ENCODE peak calls at places on chromosomes 6 and 20, in eight cellular contexts. One of them, this sample, is unnamed.

GRCh38 chr6:101761124-101761601 is 367.7 kb downstream of the GRIK2 start:
- DNase-seq in M059J: peak
- DNase-seq in naive thymus-derived CD4-positive, alpha-beta T cell: no peak
- DNase-seq in bronchial epithelial cell: peak
- DNase-seq in GM10248: no peak
- DNase-seq in iris pigment epithelial cell: peak
- DNase-seq in foreskin melanocyte: peak
- DNase-seq in stimulated activated naive CD8-positive, alpha-beta T cell treated with anti-CD3 and anti-CD28 coated beads, Interleukin-15, Interleukin-2, amounts not matched to agents 100 U/mL and 50 U/mL, for 24 hours: no peak
- DNase-seq in this sample: no peak

GRCh38 chr20:36501367-36502006 is 39.8 kb upstream of the MYL9 start:
- DNase-seq in stimulated activated naive CD8-positive, alpha-beta T cell treated with anti-CD3 and anti-CD28 coated beads, Interleukin-15, Interleukin-2, amounts not matched to agents 100 U/mL and 50 U/mL, for 24 hours: no peak
- DNase-seq in bronchial epithelial cell: no peak
- DNase-seq in M059J: no peak
- DNase-seq in iris pigment epithelial cell: no peak
- DNase-seq in GM10248: peak
- DNase-seq in naive thymus-derived CD4-positive, alpha-beta T cell: no peak
- DNase-seq in foreskin melanocyte: no peak
- DNase-seq in this sample: peak

GRCh38 chr20:61579908-61580307 is 327.8 kb downstream of the CDH4 start:
- DNase-seq in M059J: no peak
- DNase-seq in bronchial epithelial cell: no peak
- DNase-seq in stimulated activated naive CD8-positive, alpha-beta T cell treated with anti-CD3 and anti-CD28 coated beads, Interleukin-15, Interleukin-2, amounts not matched to agents 100 U/mL and 50 U/mL, for 24 hours: no peak
- DNase-seq in iris pigment epithelial cell: no peak
- DNase-seq in foreskin melanocyte: no peak
- DNase-seq in GM10248: no peak
- DNase-seq in naive thymus-derived CD4-positive, alpha-beta T cell: no peak
- DNase-seq in this sample: no peak

GRCh38 chr6:170114956-170115855 is 175.7 kb downstream of the DLL1 start:
- DNase-seq in iris pigment epithelial cell: no peak
- DNase-seq in GM10248: no peak
- DNase-seq in naive thymus-derived CD4-positive, alpha-beta T cell: no peak
- DNase-seq in bronchial epithelial cell: no peak
- DNase-seq in stimulated activated naive CD8-positive, alpha-beta T cell treated with anti-CD3 and anti-CD28 coated beads, Interleukin-15, Interleukin-2, amounts not matched to agents 100 U/mL and 50 U/mL, for 24 hours: no peak
- DNase-seq in M059J: no peak
- DNase-seq in foreskin melanocyte: no peak
- DNase-seq in this sample: no peak

GRCh38 chr6:81696505-81696904 is 56.0 kb downstream of the TENT5A start:
- DNase-seq in foreskin melanocyte: no peak
- DNase-seq in M059J: peak
- DNase-seq in iris pigment epithelial cell: peak
- DNase-seq in GM10248: no peak
- DNase-seq in bronchial epithelial cell: no peak
- DNase-seq in naive thymus-derived CD4-positive, alpha-beta T cell: no peak
- DNase-seq in stimulated activated naive CD8-positive, alpha-beta T cell treated with anti-CD3 and anti-CD28 coated beads, Interleukin-15, Interleukin-2, amounts not matched to agents 100 U/mL and 50 U/mL, for 24 hours: no peak
- DNase-seq in this sample: no peak

GRCh38 chr6:137680678-137681346 is 186.2 kb upstream of the TNFAIP3 start:
- DNase-seq in stimulated activated naive CD8-positive, alpha-beta T cell treated with anti-CD3 and anti-CD28 coated beads, Interleukin-15, Interleukin-2, amounts not matched to agents 100 U/mL and 50 U/mL, for 24 hours: no peak
- DNase-seq in bronchial epithelial cell: peak
- DNase-seq in M059J: peak
- DNase-seq in iris pigment epithelial cell: peak
- DNase-seq in GM10248: no peak
- DNase-seq in foreskin melanocyte: no peak
- DNase-seq in naive thymus-derived CD4-positive, alpha-beta T cell: no peak
- DNase-seq in this sample: no peak

GRCh38 chr20:63696311-63696627 is 183 bp upstream of the TNFRSF6B start:
- DNase-seq in foreskin melanocyte: no peak
- DNase-seq in naive thymus-derived CD4-positive, alpha-beta T cell: peak
- DNase-seq in GM10248: no peak
- DNase-seq in iris pigment epithelial cell: peak
- DNase-seq in bronchial epithelial cell: peak
- DNase-seq in M059J: peak
- DNase-seq in stimulated activated naive CD8-positive, alpha-beta T cell treated with anti-CD3 and anti-CD28 coated beads, Interleukin-15, Interleukin-2, amounts not matched to agents 100 U/mL and 50 U/mL, for 24 hours: peak
- DNase-seq in this sample: peak

GRCh38 chr6:113082691-113083090 is 735.6 kb downstream of the RFPL4B start:
- DNase-seq in stimulated activated naive CD8-positive, alpha-beta T cell treated with anti-CD3 and anti-CD28 coated beads, Interleukin-15, Interleukin-2, amounts not matched to agents 100 U/mL and 50 U/mL, for 24 hours: no peak
- DNase-seq in iris pigment epithelial cell: peak
- DNase-seq in GM10248: no peak
- DNase-seq in M059J: peak
- DNase-seq in naive thymus-derived CD4-positive, alpha-beta T cell: no peak
- DNase-seq in bronchial epithelial cell: peak
- DNase-seq in foreskin melanocyte: no peak
- DNase-seq in this sample: no peak

GRCh38 chr6:49979584-49979983 is 10.2 kb upstream of the DEFB113 start:
- DNase-seq in bronchial epithelial cell: no peak
- DNase-seq in foreskin melanocyte: no peak
- DNase-seq in M059J: peak
- DNase-seq in GM10248: no peak
- DNase-seq in stimulated activated naive CD8-positive, alpha-beta T cell treated with anti-CD3 and anti-CD28 coated beads, Interleukin-15, Interleukin-2, amounts not matched to agents 100 U/mL and 50 U/mL, for 24 hours: no peak
- DNase-seq in naive thymus-derived CD4-positive, alpha-beta T cell: no peak
- DNase-seq in iris pigment epithelial cell: no peak
- DNase-seq in this sample: peak

GRCh38 chr6:37698264-37699137 is 818 bp upstream of the MDGA1 start:
- DNase-seq in GM10248: peak
- DNase-seq in foreskin melanocyte: peak
- DNase-seq in bronchial epithelial cell: peak
- DNase-seq in stimulated activated naive CD8-positive, alpha-beta T cell treated with anti-CD3 and anti-CD28 coated beads, Interleukin-15, Interleukin-2, amounts not matched to agents 100 U/mL and 50 U/mL, for 24 hours: peak
- DNase-seq in M059J: peak
- DNase-seq in iris pigment epithelial cell: peak
- DNase-seq in naive thymus-derived CD4-positive, alpha-beta T cell: peak
- DNase-seq in this sample: peak

GRCh38 chr20:61364147-61364546 is 112.1 kb downstream of the CDH4 start:
- DNase-seq in naive thymus-derived CD4-positive, alpha-beta T cell: no peak
- DNase-seq in iris pigment epithelial cell: no peak
- DNase-seq in GM10248: no peak
- DNase-seq in bronchial epithelial cell: no peak
- DNase-seq in M059J: no peak
- DNase-seq in foreskin melanocyte: no peak
- DNase-seq in stimulated activated naive CD8-positive, alpha-beta T cell treated with anti-CD3 and anti-CD28 coated beads, Interleukin-15, Interleukin-2, amounts not matched to agents 100 U/mL and 50 U/mL, for 24 hours: no peak
- DNase-seq in this sample: no peak

GRCh38 chr6:113860165-113860955 is 3.2 kb downstream of the MARCKS start:
- DNase-seq in bronchial epithelial cell: no peak
- DNase-seq in stimulated activated naive CD8-positive, alpha-beta T cell treated with anti-CD3 and anti-CD28 coated beads, Interleukin-15, Interleukin-2, amounts not matched to agents 100 U/mL and 50 U/mL, for 24 hours: no peak
- DNase-seq in M059J: peak
- DNase-seq in naive thymus-derived CD4-positive, alpha-beta T cell: no peak
- DNase-seq in foreskin melanocyte: no peak
- DNase-seq in GM10248: no peak
- DNase-seq in iris pigment epithelial cell: peak
- DNase-seq in this sample: peak

GRCh38 chr20:3970016-3970415 is 45.3 kb downstream of the RNF24 start:
- DNase-seq in stimulated activated naive CD8-positive, alpha-beta T cell treated with anti-CD3 and anti-CD28 coated beads, Interleukin-15, Interleukin-2, amounts not matched to agents 100 U/mL and 50 U/mL, for 24 hours: no peak
- DNase-seq in bronchial epithelial cell: no peak
- DNase-seq in M059J: no peak
- DNase-seq in naive thymus-derived CD4-positive, alpha-beta T cell: no peak
- DNase-seq in GM10248: no peak
- DNase-seq in iris pigment epithelial cell: no peak
- DNase-seq in foreskin melanocyte: no peak
- DNase-seq in this sample: no peak

GRCh38 chr20:44001667-44002596 is 87.3 kb downstream of the TOX2 start:
- DNase-seq in naive thymus-derived CD4-positive, alpha-beta T cell: no peak
- DNase-seq in bronchial epithelial cell: no peak
- DNase-seq in GM10248: peak
- DNase-seq in foreskin melanocyte: no peak
- DNase-seq in M059J: no peak
- DNase-seq in stimulated activated naive CD8-positive, alpha-beta T cell treated with anti-CD3 and anti-CD28 coated beads, Interleukin-15, Interleukin-2, amounts not matched to agents 100 U/mL and 50 U/mL, for 24 hours: no peak
- DNase-seq in iris pigment epithelial cell: no peak
- DNase-seq in this sample: peak

GRCh38 chr20:43667341-43668132 is 623 bp downstream of the MYBL2 start:
- DNase-seq in GM10248: peak
- DNase-seq in iris pigment epithelial cell: no peak
- DNase-seq in M059J: peak
- DNase-seq in stimulated activated naive CD8-positive, alpha-beta T cell treated with anti-CD3 and anti-CD28 coated beads, Interleukin-15, Interleukin-2, amounts not matched to agents 100 U/mL and 50 U/mL, for 24 hours: peak
- DNase-seq in foreskin melanocyte: no peak
- DNase-seq in naive thymus-derived CD4-positive, alpha-beta T cell: no peak
- DNase-seq in bronchial epithelial cell: no peak
- DNase-seq in this sample: no peak

GRCh38 chr6:105382918-105383317 is 20.0 kb downstream of the PREP start:
- DNase-seq in bronchial epithelial cell: no peak
- DNase-seq in naive thymus-derived CD4-positive, alpha-beta T cell: no peak
- DNase-seq in iris pigment epithelial cell: no peak
- DNase-seq in foreskin melanocyte: no peak
- DNase-seq in stimulated activated naive CD8-positive, alpha-beta T cell treated with anti-CD3 and anti-CD28 coated beads, Interleukin-15, Interleukin-2, amounts not matched to agents 100 U/mL and 50 U/mL, for 24 hours: no peak
- DNase-seq in M059J: no peak
- DNase-seq in GM10248: no peak
- DNase-seq in this sample: no peak

GRCh38 chr6:26338810-26339209 is 26.2 kb upstream of the BTN3A2 start:
- DNase-seq in bronchial epithelial cell: no peak
- DNase-seq in foreskin melanocyte: no peak
- DNase-seq in iris pigment epithelial cell: no peak
- DNase-seq in stimulated activated naive CD8-positive, alpha-beta T cell treated with anti-CD3 and anti-CD28 coated beads, Interleukin-15, Interleukin-2, amounts not matched to agents 100 U/mL and 50 U/mL, for 24 hours: no peak
- DNase-seq in naive thymus-derived CD4-positive, alpha-beta T cell: no peak
- DNase-seq in GM10248: no peak
- DNase-seq in M059J: no peak
- DNase-seq in this sample: no peak

GRCh38 chr6:44221961-44222335 is 1.4 kb upstream of the SLC29A1 start:
- DNase-seq in bronchial epithelial cell: no peak
- DNase-seq in M059J: peak
- DNase-seq in GM10248: no peak
- DNase-seq in naive thymus-derived CD4-positive, alpha-beta T cell: no peak
- DNase-seq in stimulated activated naive CD8-positive, alpha-beta T cell treated with anti-CD3 and anti-CD28 coated beads, Interleukin-15, Interleukin-2, amounts not matched to agents 100 U/mL and 50 U/mL, for 24 hours: no peak
- DNase-seq in iris pigment epithelial cell: no peak
- DNase-seq in foreskin melanocyte: no peak
- DNase-seq in this sample: no peak

GRCh38 chr6:35230950-35231349 is 17.2 kb downstream of the SCUBE3 start:
- DNase-seq in naive thymus-derived CD4-positive, alpha-beta T cell: no peak
- DNase-seq in stimulated activated naive CD8-positive, alpha-beta T cell treated with anti-CD3 and anti-CD28 coated beads, Interleukin-15, Interleukin-2, amounts not matched to agents 100 U/mL and 50 U/mL, for 24 hours: no peak
- DNase-seq in bronchial epithelial cell: no peak
- DNase-seq in GM10248: no peak
- DNase-seq in iris pigment epithelial cell: no peak
- DNase-seq in M059J: no peak
- DNase-seq in foreskin melanocyte: no peak
- DNase-seq in this sample: no peak

GRCh38 chr6:5333653-5334052 is 72.3 kb downstream of the FARS2 start:
- DNase-seq in iris pigment epithelial cell: peak
- DNase-seq in M059J: peak
- DNase-seq in GM10248: no peak
- DNase-seq in stimulated activated naive CD8-positive, alpha-beta T cell treated with anti-CD3 and anti-CD28 coated beads, Interleukin-15, Interleukin-2, amounts not matched to agents 100 U/mL and 50 U/mL, for 24 hours: no peak
- DNase-seq in bronchial epithelial cell: peak
- DNase-seq in foreskin melanocyte: no peak
- DNase-seq in naive thymus-derived CD4-positive, alpha-beta T cell: no peak
- DNase-seq in this sample: no peak

GRCh38 chr6:56959938-56960337 is 5.0 kb downstream of the BEND6 start:
- DNase-seq in M059J: peak
- DNase-seq in iris pigment epithelial cell: peak
- DNase-seq in bronchial epithelial cell: peak
- DNase-seq in GM10248: no peak
- DNase-seq in naive thymus-derived CD4-positive, alpha-beta T cell: no peak
- DNase-seq in foreskin melanocyte: no peak
- DNase-seq in stimulated activated naive CD8-positive, alpha-beta T cell treated with anti-CD3 and anti-CD28 coated beads, Interleukin-15, Interleukin-2, amounts not matched to agents 100 U/mL and 50 U/mL, for 24 hours: no peak
- DNase-seq in this sample: no peak

GRCh38 chr20:57768519-57768918 is 58.7 kb upstream of the PMEPA1 start:
- DNase-seq in bronchial epithelial cell: no peak
- DNase-seq in naive thymus-derived CD4-positive, alpha-beta T cell: no peak
- DNase-seq in foreskin melanocyte: no peak
- DNase-seq in GM10248: no peak
- DNase-seq in M059J: no peak
- DNase-seq in iris pigment epithelial cell: no peak
- DNase-seq in stimulated activated naive CD8-positive, alpha-beta T cell treated with anti-CD3 and anti-CD28 coated beads, Interleukin-15, Interleukin-2, amounts not matched to agents 100 U/mL and 50 U/mL, for 24 hours: no peak
- DNase-seq in this sample: no peak

GRCh38 chr6:154791561-154792317 is 58.5 kb downstream of the SCAF8 start:
- DNase-seq in foreskin melanocyte: no peak
- DNase-seq in iris pigment epithelial cell: peak
- DNase-seq in naive thymus-derived CD4-positive, alpha-beta T cell: no peak
- DNase-seq in stimulated activated naive CD8-positive, alpha-beta T cell treated with anti-CD3 and anti-CD28 coated beads, Interleukin-15, Interleukin-2, amounts not matched to agents 100 U/mL and 50 U/mL, for 24 hours: no peak
- DNase-seq in M059J: peak
- DNase-seq in GM10248: no peak
- DNase-seq in bronchial epithelial cell: peak
- DNase-seq in this sample: no peak

GRCh38 chr6:138431276-138432062 is 27.4 kb downstream of the HEBP2 start:
- DNase-seq in foreskin melanocyte: no peak
- DNase-seq in M059J: no peak
- DNase-seq in iris pigment epithelial cell: no peak
- DNase-seq in bronchial epithelial cell: no peak
- DNase-seq in GM10248: no peak
- DNase-seq in naive thymus-derived CD4-positive, alpha-beta T cell: no peak
- DNase-seq in stimulated activated naive CD8-positive, alpha-beta T cell treated with anti-CD3 and anti-CD28 coated beads, Interleukin-15, Interleukin-2, amounts not matched to agents 100 U/mL and 50 U/mL, for 24 hours: no peak
- DNase-seq in this sample: no peak

GRCh38 chr20:4546786-4547185 is 174.9 kb upstream of the PRND start:
- DNase-seq in GM10248: no peak
- DNase-seq in iris pigment epithelial cell: peak
- DNase-seq in bronchial epithelial cell: peak
- DNase-seq in M059J: peak
- DNase-seq in stimulated activated naive CD8-positive, alpha-beta T cell treated with anti-CD3 and anti-CD28 coated beads, Interleukin-15, Interleukin-2, amounts not matched to agents 100 U/mL and 50 U/mL, for 24 hours: no peak
- DNase-seq in foreskin melanocyte: peak
- DNase-seq in naive thymus-derived CD4-positive, alpha-beta T cell: no peak
- DNase-seq in this sample: no peak

GRCh38 chr6:137519629-137520176 is 25.5 kb upstream of the OLIG3 start:
- DNase-seq in M059J: no peak
- DNase-seq in iris pigment epithelial cell: no peak
- DNase-seq in bronchial epithelial cell: no peak
- DNase-seq in naive thymus-derived CD4-positive, alpha-beta T cell: no peak
- DNase-seq in foreskin melanocyte: no peak
- DNase-seq in stimulated activated naive CD8-positive, alpha-beta T cell treated with anti-CD3 and anti-CD28 coated beads, Interleukin-15, Interleukin-2, amounts not matched to agents 100 U/mL and 50 U/mL, for 24 hours: no peak
- DNase-seq in GM10248: no peak
- DNase-seq in this sample: no peak

GRCh38 chr6:156905801-156906200 is 128.6 kb downstream of the ARID1B start:
- DNase-seq in M059J: no peak
- DNase-seq in GM10248: no peak
- DNase-seq in stimulated activated naive CD8-positive, alpha-beta T cell treated with anti-CD3 and anti-CD28 coated beads, Interleukin-15, Interleukin-2, amounts not matched to agents 100 U/mL and 50 U/mL, for 24 hours: no peak
- DNase-seq in naive thymus-derived CD4-positive, alpha-beta T cell: no peak
- DNase-seq in bronchial epithelial cell: no peak
- DNase-seq in foreskin melanocyte: no peak
- DNase-seq in iris pigment epithelial cell: no peak
- DNase-seq in this sample: no peak

GRCh38 chr20:23302801-23303200 is 47.8 kb upstream of the NXT1 start:
- DNase-seq in foreskin melanocyte: no peak
- DNase-seq in GM10248: no peak
- DNase-seq in M059J: no peak
- DNase-seq in iris pigment epithelial cell: no peak
- DNase-seq in bronchial epithelial cell: no peak
- DNase-seq in stimulated activated naive CD8-positive, alpha-beta T cell treated with anti-CD3 and anti-CD28 coated beads, Interleukin-15, Interleukin-2, amounts not matched to agents 100 U/mL and 50 U/mL, for 24 hours: no peak
- DNase-seq in naive thymus-derived CD4-positive, alpha-beta T cell: no peak
- DNase-seq in this sample: no peak

GRCh38 chr6:32081168-32081624 is 27.9 kb downstream of the TNXB start:
- DNase-seq in naive thymus-derived CD4-positive, alpha-beta T cell: no peak
- DNase-seq in M059J: peak
- DNase-seq in bronchial epithelial cell: no peak
- DNase-seq in iris pigment epithelial cell: peak
- DNase-seq in stimulated activated naive CD8-positive, alpha-beta T cell treated with anti-CD3 and anti-CD28 coated beads, Interleukin-15, Interleukin-2, amounts not matched to agents 100 U/mL and 50 U/mL, for 24 hours: no peak
- DNase-seq in foreskin melanocyte: peak
- DNase-seq in GM10248: no peak
- DNase-seq in this sample: no peak

GRCh38 chr20:2108987-2109386 is 7.4 kb downstream of the STK35 start:
- DNase-seq in bronchial epithelial cell: peak
- DNase-seq in naive thymus-derived CD4-positive, alpha-beta T cell: no peak
- DNase-seq in GM10248: no peak
- DNase-seq in iris pigment epithelial cell: peak
- DNase-seq in stimulated activated naive CD8-positive, alpha-beta T cell treated with anti-CD3 and anti-CD28 coated beads, Interleukin-15, Interleukin-2, amounts not matched to agents 100 U/mL and 50 U/mL, for 24 hours: no peak
- DNase-seq in M059J: peak
- DNase-seq in foreskin melanocyte: no peak
- DNase-seq in this sample: no peak

GRCh38 chr6:33837971-33838665 is 34.3 kb upstream of the MLN start:
- DNase-seq in naive thymus-derived CD4-positive, alpha-beta T cell: no peak
- DNase-seq in M059J: peak
- DNase-seq in bronchial epithelial cell: peak
- DNase-seq in iris pigment epithelial cell: peak
- DNase-seq in foreskin melanocyte: no peak
- DNase-seq in stimulated activated naive CD8-positive, alpha-beta T cell treated with anti-CD3 and anti-CD28 coated beads, Interleukin-15, Interleukin-2, amounts not matched to agents 100 U/mL and 50 U/mL, for 24 hours: no peak
- DNase-seq in GM10248: no peak
- DNase-seq in this sample: no peak

GRCh38 chr6:34383171-34383631 is 9.3 kb downstream of the NUDT3 start:
- DNase-seq in foreskin melanocyte: peak
- DNase-seq in bronchial epithelial cell: no peak
- DNase-seq in naive thymus-derived CD4-positive, alpha-beta T cell: no peak
- DNase-seq in stimulated activated naive CD8-positive, alpha-beta T cell treated with anti-CD3 and anti-CD28 coated beads, Interleukin-15, Interleukin-2, amounts not matched to agents 100 U/mL and 50 U/mL, for 24 hours: no peak
- DNase-seq in M059J: peak
- DNase-seq in iris pigment epithelial cell: peak
- DNase-seq in GM10248: no peak
- DNase-seq in this sample: no peak

GRCh38 chr6:144283781-144284473 is 1.2 kb upstream of the UTRN start:
- DNase-seq in foreskin melanocyte: no peak
- DNase-seq in M059J: peak
- DNase-seq in stimulated activated naive CD8-positive, alpha-beta T cell treated with anti-CD3 and anti-CD28 coated beads, Interleukin-15, Interleukin-2, amounts not matched to agents 100 U/mL and 50 U/mL, for 24 hours: no peak
- DNase-seq in GM10248: no peak
- DNase-seq in bronchial epithelial cell: peak
- DNase-seq in naive thymus-derived CD4-positive, alpha-beta T cell: no peak
- DNase-seq in iris pigment epithelial cell: peak
- DNase-seq in this sample: no peak

This sample was measured in GM13977.